ENCODE peak calls at places on chromosomes 12 and 14, in eight cellular contexts. R is testis; Q is kidney; Z is GM12865; K is GM23338; S is fibroblast of lung; C is activated CD8-positive, alpha-beta T cell treated with anti-CD3 and anti-CD28 coated beads for 36 hours; X is RWPE1. E is an unnamed sample.

GRCh38 chr12:117105902-117106301 is 6.7 kb upstream of the TESC start:
- DNase-seq in R (no peak), Q (no peak), Z (peak), K (no peak), S (no peak), C (peak), X (peak), E (no peak)

GRCh38 chr12:97167598-97167997 is 260.5 kb downstream of the NEDD1 start:
- DNase-seq in R (no peak), Q (no peak), Z (no peak), K (no peak), S (peak), C (no peak), X (no peak), E (no peak)

GRCh38 chr12:132453361-132454133 is 36.4 kb upstream of the FBRSL1 start:
- DNase-seq in R (no peak), Q (peak), Z (no peak), K (no peak), S (peak), C (no peak), X (peak), E (peak)

GRCh38 chr12:122106891-122107660 is 28.5 kb downstream of the MLXIP start:
- DNase-seq in R (no peak), Q (no peak), Z (no peak), K (no peak), S (peak), C (no peak), X (peak), E (no peak)

GRCh38 chr14:90419200-90419599 is 22.4 kb downstream of the CALM1 start:
- DNase-seq in R (peak), Q (peak), Z (no peak), K (no peak), S (peak), C (no peak), X (peak), E (no peak)

GRCh38 chr14:90288646-90289355 is 32.4 kb downstream of the PSMC1 start:
- DNase-seq in R (peak), Q (no peak), Z (no peak), K (no peak), S (no peak), C (no peak), X (no peak), E (no peak)

GRCh38 chr12:24378548-24379011 is 429.1 kb upstream of the SOX5 start:
- DNase-seq in R (no peak), Q (no peak), Z (no peak), K (peak), S (peak), C (no peak), X (no peak), E (no peak)

GRCh38 chr14:79712302-79712950 is 498.9 kb downstream of the DIO2 start:
- DNase-seq in R (no peak), Q (no peak), Z (no peak), K (no peak), S (no peak), C (no peak), X (no peak), E (no peak)

GRCh38 chr12:104377507-104377812 is 73.9 kb downstream of the EID3 start:
- DNase-seq in R (no peak), Q (no peak), Z (no peak), K (no peak), S (no peak), C (no peak), X (no peak), E (no peak)

GRCh38 chr14:105525861-105526780 is at the start of gene TMEM121:
- DNase-seq in R (peak), Q (peak), Z (peak), K (peak), S (no peak), C (peak), X (no peak), E (peak)

GRCh38 chr14:35405304-35405996 is 901 bp upstream of the NFKBIA start:
- DNase-seq in R (peak), Q (no peak), Z (peak), K (peak), S (no peak), C (no peak), X (no peak), E (no peak)

GRCh38 chr12:131428086-131428685 is 282.7 kb upstream of the SFSWAP start:
- DNase-seq in R (no peak), Q (peak), Z (no peak), K (no peak), S (no peak), C (no peak), X (no peak), E (no peak)

GRCh38 chr12:44162961-44163360 is 327.1 kb downstream of the TMEM117 start:
- DNase-seq in R (no peak), Q (no peak), Z (no peak), K (no peak), S (no peak), C (no peak), X (no peak), E (no peak)

GRCh38 chr12:51601241-51601640 is 10.2 kb downstream of the SCN8A start:
- DNase-seq in R (no peak), Q (no peak), Z (no peak), K (no peak), S (no peak), C (no peak), X (no peak), E (no peak)

GRCh38 chr12:115609356-115609755 is 668.1 kb downstream of the MED13L start:
- DNase-seq in R (no peak), Q (no peak), Z (no peak), K (no peak), S (peak), C (no peak), X (no peak), E (no peak)

GRCh38 chr12:100375023-100375737 is 18.3 kb downstream of the SLC17A8 start:
- DNase-seq in R (peak), Q (no peak), Z (no peak), K (peak), S (peak), C (no peak), X (no peak), E (no peak)

GRCh38 chr12:72146495-72146894 is 125.7 kb upstream of the TRHDE start:
- DNase-seq in R (no peak), Q (no peak), Z (no peak), K (no peak), S (no peak), C (no peak), X (no peak), E (no peak)

GRCh38 chr12:6563448-6564050 is 4.5 kb downstream of the NOP2 start:
- DNase-seq in R (peak), Q (peak), Z (peak), K (peak), S (no peak), C (peak), X (peak), E (no peak)

GRCh38 chr12:16361142-16361783 is 13.8 kb downstream of the MGST1 start:
- DNase-seq in R (no peak), Q (no peak), Z (no peak), K (no peak), S (no peak), C (no peak), X (no peak), E (no peak)

GRCh38 chr12:32183646-32184045 is 77.0 kb downstream of the BICD1 start:
- DNase-seq in R (no peak), Q (no peak), Z (no peak), K (peak), S (peak), C (no peak), X (no peak), E (no peak)

GRCh38 chr14:21867541-21867940 is 193.9 kb upstream of the OR4E1 start:
- DNase-seq in R (no peak), Q (no peak), Z (no peak), K (no peak), S (no peak), C (no peak), X (peak), E (no peak)

GRCh38 chr14:95313707-95314106 is 6.0 kb downstream of the CLMN start:
- DNase-seq in R (peak), Q (peak), Z (peak), K (no peak), S (peak), C (no peak), X (peak), E (peak)

GRCh38 chr14:104266643-104267575 is 128.5 kb downstream of the KIF26A start:
- DNase-seq in R (no peak), Q (peak), Z (no peak), K (no peak), S (no peak), C (no peak), X (no peak), E (peak)

GRCh38 chr12:47561746-47562145 is 144.1 kb downstream of the RPAP3 start:
- DNase-seq in R (no peak), Q (no peak), Z (no peak), K (no peak), S (peak), C (no peak), X (peak), E (no peak)

GRCh38 chr12:105852496-105852895 is 286.3 kb downstream of the NUAK1 start:
- DNase-seq in R (no peak), Q (no peak), Z (no peak), K (no peak), S (no peak), C (no peak), X (no peak), E (no peak)

GRCh38 chr14:61750708-61751474 is 11.3 kb upstream of the SNAPC1 start:
- DNase-seq in R (peak), Q (peak), Z (peak), K (peak), S (peak), C (peak), X (peak), E (no peak)

GRCh38 chr14:77190977-77191376 is 9.4 kb downstream of the TMEM63C start:
- DNase-seq in R (no peak), Q (no peak), Z (no peak), K (peak), S (no peak), C (no peak), X (no peak), E (no peak)

GRCh38 chr12:131116437-131117117 is 162.9 kb downstream of the ADGRD1 start:
- DNase-seq in R (peak), Q (peak), Z (no peak), K (peak), S (no peak), C (no peak), X (no peak), E (peak)

GRCh38 chr14:98665019-98665418 is 607.0 kb downstream of the BCL11B start:
- DNase-seq in R (no peak), Q (no peak), Z (no peak), K (peak), S (no peak), C (peak), X (no peak), E (no peak)

GRCh38 chr12:8950702-8951478 is 1.4 kb upstream of the M6PR start:
- DNase-seq in R (no peak), Q (no peak), Z (peak), K (no peak), S (no peak), C (no peak), X (no peak), E (no peak)

GRCh38 chr12:96399081-96399918 is 939 bp downstream of the CDK17 start:
- DNase-seq in R (peak), Q (peak), Z (peak), K (peak), S (peak), C (peak), X (peak), E (peak)

GRCh38 chr14:95264271-95264973 is 55.3 kb downstream of the CLMN start:
- DNase-seq in R (no peak), Q (no peak), Z (no peak), K (no peak), S (no peak), C (no peak), X (no peak), E (no peak)

GRCh38 chr14:85764809-85765208 is 234.9 kb downstream of the FLRT2 start:
- DNase-seq in R (no peak), Q (no peak), Z (no peak), K (no peak), S (peak), C (no peak), X (no peak), E (no peak)

GRCh38 chr14:93757185-93757584 is 31.1 kb downstream of the PRIMA1 start:
- DNase-seq in R (no peak), Q (no peak), Z (no peak), K (no peak), S (no peak), C (no peak), X (no peak), E (no peak)

DNA sequence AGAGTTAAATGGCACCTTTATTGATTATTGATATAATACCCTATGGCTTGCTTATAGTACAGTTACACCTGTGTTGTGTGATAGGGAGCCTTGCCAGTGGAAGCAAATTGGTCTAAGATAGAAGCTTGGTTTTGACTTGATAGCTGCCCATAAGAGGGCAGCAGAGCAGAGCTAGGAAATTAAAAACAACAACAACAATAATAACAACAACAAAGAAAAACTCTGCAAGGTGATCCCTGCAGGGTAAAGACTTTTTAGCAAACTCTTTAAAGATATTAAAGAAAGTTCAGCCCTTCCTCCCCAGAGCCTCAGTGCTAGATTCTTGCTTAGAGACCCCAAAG is 18.0 kb upstream of the RNASE10 start:
- DNase-seq in R (no peak), Q (no peak), Z (no peak), K (peak), S (no peak), C (no peak), X (no peak), E (no peak)
- TF ChIP-seq CTCF in R (no peak), Q (peak), Z (peak), K (peak), S (no peak), C (no peak), X (no peak), E (no peak)

DNA sequence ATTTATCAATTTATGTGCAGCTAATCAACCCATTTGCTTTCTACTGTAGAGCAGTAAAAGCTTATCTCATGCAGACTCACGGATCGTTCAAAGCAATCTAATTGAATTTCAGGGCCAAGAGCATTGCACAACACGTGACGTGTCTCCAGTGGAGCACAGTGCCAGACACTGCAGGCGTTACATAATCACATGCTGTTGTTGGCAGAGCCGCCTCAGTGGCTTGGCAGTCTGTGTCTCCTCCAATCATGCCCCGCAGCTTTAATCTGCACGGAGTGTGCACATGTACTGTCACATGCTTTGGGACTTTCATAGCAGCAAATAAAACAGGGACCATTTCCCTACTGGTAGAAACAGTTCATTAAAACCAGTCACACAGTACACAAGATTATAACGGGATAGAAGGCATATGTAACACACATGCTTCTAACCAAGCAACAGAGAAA is 309.3 kb downstream of the ITPR2 start:
- DNase-seq in R (peak), Q (peak), Z (no peak), K (no peak), S (peak), C (no peak), X (peak), E (no peak)
- TF ChIP-seq CTCF in R (no peak), Q (no peak), Z (no peak), K (no peak), S (no peak), C (no peak), X (no peak), E (no peak)

GRCh38 chr14:75514673-75515630 is 7.3 kb upstream of the BATF start:
- DNase-seq in R (no peak), Q (no peak), Z (peak), K (peak), S (peak), C (peak), X (no peak), E (no peak)
- TF ChIP-seq CTCF in R (no peak), Q (no peak), Z (peak), K (peak), S (peak), C (peak), X (no peak), E (no peak)

GRCh38 chr12:22684526-22685118 is 59.7 kb downstream of the ETNK1 start:
- DNase-seq in R (no peak), Q (no peak), Z (peak), K (peak), S (peak), C (no peak), X (no peak), E (no peak)
- TF ChIP-seq CTCF in R (peak), Q (peak), Z (peak), K (peak), S (peak), C (peak), X (peak), E (peak)

DNA sequence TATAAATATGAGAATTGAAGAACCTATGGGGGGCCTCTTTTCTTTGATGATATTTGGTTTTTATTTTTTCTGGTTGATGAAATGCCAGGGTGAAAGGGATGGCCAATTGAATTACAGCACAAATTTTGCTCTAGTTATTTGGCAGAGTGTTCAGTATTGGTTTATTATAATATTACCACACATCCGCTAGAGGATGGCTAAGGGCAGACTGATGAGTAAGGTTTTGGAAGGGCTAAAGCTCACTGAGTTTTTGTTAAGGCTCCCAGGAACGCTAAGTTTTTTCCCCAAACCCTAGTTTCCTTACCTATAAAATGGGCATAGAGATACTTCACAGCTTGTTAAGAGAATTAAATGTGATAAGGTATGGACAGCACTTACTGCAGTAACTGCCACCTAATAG is 34.3 kb upstream of the LRRC10 start:
- DNase-seq in R (no peak), Q (no peak), Z (no peak), K (no peak), S (no peak), C (no peak), X (no peak), E (no peak)
- TF ChIP-seq CTCF in R (no peak), Q (no peak), Z (no peak), K (no peak), S (no peak), C (no peak), X (no peak), E (no peak)

DNA sequence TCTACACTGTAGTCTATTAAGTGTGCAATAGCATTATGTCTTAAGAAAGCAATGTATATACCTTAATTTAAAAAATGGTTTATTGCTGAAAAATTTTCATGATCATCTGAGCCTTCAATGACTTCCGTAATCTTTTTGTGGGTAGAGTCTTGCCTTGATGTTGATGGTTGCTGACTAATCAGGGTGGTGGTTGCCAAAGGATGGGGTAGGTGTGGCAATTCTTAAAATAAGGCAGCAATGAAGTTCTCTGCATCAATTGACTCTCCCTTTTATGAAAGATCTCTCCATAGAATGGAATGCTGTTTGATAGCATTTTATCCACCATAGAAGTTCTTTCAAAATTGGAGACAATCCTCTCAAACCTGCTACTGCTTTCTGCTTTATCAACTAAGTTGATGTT is 41.1 kb downstream of the BBS10 start:
- DNase-seq in R (no peak), Q (no peak), Z (no peak), K (no peak), S (no peak), C (no peak), X (no peak), E (no peak)
- TF ChIP-seq CTCF in R (no peak), Q (no peak), Z (no peak), K (no peak), S (no peak), C (no peak), X (no peak), E (no peak)